ENCODE peak calls at places on chromosomes 6 and 20, in seven cellular contexts. Z is neuronal stem cell, Q is Right ventricle myocardium inferior, J is hippocampal formation, P is SHP77 treated with DMSO at 0.1 percent for 48 hours, W is NCI-H2029 treated with DMSO at 0.1 percent for 48 hours, U is iris pigment epithelial cell. V is an unnamed sample.

GRCh38 chr20:4217349-4217761 is 202.0 kb upstream of the RNF24 start:
- DNase-seq in U (no peak), Z (no peak), Q (no peak), W (no peak), P (no peak), J (no peak), V (peak)

GRCh38 chr6:1242439-1242838 is 69.5 kb upstream of the FOXQ1 start:
- DNase-seq in J (no peak), P (no peak), W (no peak), Q (no peak), U (peak), Z (no peak), V (peak)

GRCh38 chr6:15412767-15413166 is 166.9 kb downstream of the JARID2 start:
- DNase-seq in U (no peak), Q (no peak), Z (no peak), J (no peak), W (no peak), P (no peak), V (no peak)

GRCh38 chr20:10603971-10604864 is 69.6 kb downstream of the JAG1 start:
- DNase-seq in J (no peak), Q (no peak), W (no peak), U (peak), P (no peak), Z (peak), V (peak)

GRCh38 chr20:2210646-2211556 is 84.9 kb upstream of the TGM3 start:
- DNase-seq in Q (peak), W (no peak), Z (no peak), U (peak), J (no peak), P (no peak), V (peak)

GRCh38 chr20:53567379-53567778 is 26.3 kb downstream of the ZNF217 start:
- DNase-seq in W (no peak), J (no peak), Q (no peak), Z (no peak), P (no peak), U (no peak), V (no peak)

GRCh38 chr6:99432877-99433276 is 7.8 kb upstream of the PNISR start:
- DNase-seq in P (no peak), Z (peak), J (no peak), Q (no peak), W (no peak), U (peak), V (no peak)

GRCh38 chr20:16606468-16606867 is 33.2 kb upstream of the KIF16B start:
- DNase-seq in Z (no peak), P (no peak), J (no peak), U (no peak), W (no peak), Q (no peak), V (no peak)

GRCh38 chr6:70957284-70957617 is 391 bp upstream of the B3GAT2 start:
- DNase-seq in J (peak), U (peak), P (no peak), Q (no peak), Z (peak), W (no peak), V (no peak)

GRCh38 chr6:167651251-167652041 is 175.3 kb upstream of the AFDN start:
- DNase-seq in U (no peak), Z (no peak), W (no peak), P (no peak), Q (no peak), J (no peak), V (no peak)

GRCh38 chr20:64069614-64070243 is 6.7 kb downstream of the TCEA2 start:
- DNase-seq in Q (peak), P (no peak), Z (peak), U (no peak), J (no peak), W (no peak), V (no peak)

GRCh38 chr6:150072201-150072600 is 3.3 kb upstream of the ULBP3 start:
- DNase-seq in W (no peak), P (peak), U (peak), J (no peak), Z (no peak), Q (no peak), V (peak)

GRCh38 chr6:7107578-7108195 is at the start of gene RREB1:
- DNase-seq in Z (peak), W (peak), P (peak), J (peak), Q (peak), U (peak), V (peak)

GRCh38 chr20:1816384-1817381 is 78.5 kb upstream of the SIRPA start:
- DNase-seq in J (peak), Z (no peak), P (no peak), U (peak), Q (no peak), W (no peak), V (peak)

GRCh38 chr6:162371133-162371532 is 356.4 kb downstream of the PRKN start:
- DNase-seq in J (no peak), U (no peak), Q (no peak), P (no peak), W (no peak), Z (no peak), V (peak)

V was measured in fibroblast of mammary gland.